ENCODE peak calls at places on chromosomes 16 and 17, in four cellular contexts. One of them, this sample, is unnamed.

GRCh38 chr16:87169509-87169985 is 147.6 kb downstream of the C16orf95 start:
- DNase-seq in T-helper 1 cell: no peak
- DNase-seq in mucosa of descending colon: no peak
- DNase-seq in CD4-positive, alpha-beta T cell: no peak
- DNase-seq in this sample: no peak

GRCh38 chr17:57675427-57675826 is 69.7 kb downstream of the CCDC182 start:
- DNase-seq in T-helper 1 cell: no peak
- DNase-seq in mucosa of descending colon: no peak
- DNase-seq in CD4-positive, alpha-beta T cell: no peak
- DNase-seq in this sample: no peak

GRCh38 chr16:85911531-85911930 is 12.6 kb downstream of the IRF8 start:
- DNase-seq in T-helper 1 cell: no peak
- DNase-seq in mucosa of descending colon: no peak
- DNase-seq in CD4-positive, alpha-beta T cell: no peak
- DNase-seq in this sample: peak

GRCh38 chr16:608019-608418 is 18.2 kb downstream of the RAB40C start:
- DNase-seq in T-helper 1 cell: no peak
- DNase-seq in mucosa of descending colon: no peak
- DNase-seq in CD4-positive, alpha-beta T cell: no peak
- DNase-seq in this sample: no peak

GRCh38 chr17:75848523-75849303 is 4.5 kb upstream of the UNC13D start:
- DNase-seq in T-helper 1 cell: peak
- DNase-seq in mucosa of descending colon: peak
- DNase-seq in CD4-positive, alpha-beta T cell: peak
- DNase-seq in this sample: peak

GRCh38 chr16:23256440-23256839 is 45.7 kb upstream of the SCNN1B start:
- DNase-seq in T-helper 1 cell: no peak
- DNase-seq in mucosa of descending colon: peak
- DNase-seq in CD4-positive, alpha-beta T cell: no peak
- DNase-seq in this sample: no peak

GRCh38 chr17:77208217-77208808 is 67.5 kb downstream of the SEC14L1 start:
- DNase-seq in T-helper 1 cell: no peak
- DNase-seq in mucosa of descending colon: no peak
- DNase-seq in CD4-positive, alpha-beta T cell: no peak
- DNase-seq in this sample: no peak

GRCh38 chr17:4407851-4408250 is 25.9 kb upstream of the SPNS3 start:
- DNase-seq in T-helper 1 cell: no peak
- DNase-seq in mucosa of descending colon: peak
- DNase-seq in CD4-positive, alpha-beta T cell: no peak
- DNase-seq in this sample: no peak

This sample was measured in aorta.